ENCODE peak calls at places on chromosomes 7 and 10, in four cellular contexts. N, L, J and H are unnamed samples.

GRCh38 chr10:110667620-110668343 is 23.6 kb downstream of the RBM20 start:
- DNase-seq in L (no peak), J (no peak), N (no peak), H (no peak)

GRCh38 chr10:10792681-10793080 is 225.0 kb upstream of the CELF2 start:
- DNase-seq in N (no peak), L (no peak), J (no peak), H (no peak)

GRCh38 chr7:15720849-15721471 is 34.5 kb upstream of the MEOX2 start:
- DNase-seq in J (peak), N (peak), L (no peak), H (peak)

GRCh38 chr10:35442006-35442405 is 105.7 kb downstream of the CCNY start:
- DNase-seq in L (no peak), N (no peak), J (no peak), H (no peak)

GRCh38 chr10:34651796-34652195 is 163.3 kb downstream of the PARD3 start:
- DNase-seq in L (no peak), J (no peak), N (no peak), H (no peak)

GRCh38 chr7:122719010-122719578 is 16.4 kb upstream of the RNF148 start:
- DNase-seq in N (no peak), J (no peak), L (no peak), H (no peak)

GRCh38 chr7:81690251-81690650 is 79.6 kb downstream of the HGF start:
- DNase-seq in L (no peak), N (no peak), J (peak), H (no peak)

GRCh38 chr7:138388673-138389491 is 71.2 kb upstream of the TRIM24 start:
- DNase-seq in J (no peak), L (no peak), N (peak), H (no peak)

GRCh38 chr10:11478807-11479206 is 132.6 kb downstream of the USP6NL start:
- DNase-seq in J (no peak), L (no peak), N (no peak), H (no peak)

GRCh38 chr7:1226155-1226901 is 6.3 kb upstream of the UNCX start:
- DNase-seq in J (peak), L (no peak), N (no peak), H (no peak)

GRCh38 chr7:157544980-157545680 is 208.3 kb downstream of the DNAJB6 start:
- DNase-seq in N (no peak), J (no peak), L (no peak), H (no peak)

GRCh38 chr7:31478744-31479143 is 35.1 kb upstream of the ITPRID1 start:
- DNase-seq in J (peak), L (peak), N (no peak), H (no peak)

GRCh38 chr7:87420173-87420572 is 55.3 kb downstream of the ABCB4 start:
- DNase-seq in N (no peak), J (no peak), L (no peak), H (no peak)

GRCh38 chr7:670501-671390 is 55.8 kb upstream of the DNAAF5 start:
- DNase-seq in N (no peak), J (no peak), L (no peak), H (no peak)

GRCh38 chr7:34091330-34091917 is 186.1 kb downstream of the BMPER start:
- DNase-seq in J (peak), N (peak), L (no peak), H (peak)

GRCh38 chr10:11663763-11664555 is 52.5 kb upstream of the USP6NL start:
- DNase-seq in N (no peak), J (no peak), L (no peak), H (no peak)

GRCh38 chr7:3978839-3979238 is 677.8 kb downstream of the SDK1 start:
- DNase-seq in J (no peak), L (no peak), N (no peak), H (no peak)

GRCh38 chr10:63522129-63522687 is 1.0 kb downstream of the REEP3 start:
- DNase-seq in N (no peak), L (no peak), J (peak), H (peak)

GRCh38 chr10:62264702-62265436 is 3.8 kb downstream of the RTKN2 start:
- DNase-seq in J (no peak), L (no peak), N (peak), H (peak)

GRCh38 chr10:121096617-121097431 is 245.7 kb downstream of the WDR11 start:
- DNase-seq in J (no peak), L (no peak), N (peak), H (no peak)

GRCh38 chr7:466465-467191 is 53.0 kb downstream of the PDGFA start:
- DNase-seq in L (no peak), N (no peak), J (no peak), H (no peak)

GRCh38 chr7:5422324-5423271 is 1.0 kb downstream of the TNRC18 start:
- DNase-seq in L (no peak), N (peak), J (peak), H (peak)

GRCh38 chr7:157540606-157541294 is 203.9 kb downstream of the DNAJB6 start:
- DNase-seq in N (no peak), L (no peak), J (no peak), H (no peak)

GRCh38 chr10:131805696-131806095 is 95.1 kb upstream of the PPP2R2D start:
- DNase-seq in L (no peak), N (no peak), J (no peak), H (no peak)

GRCh38 chr10:103783686-103784085 is 71.7 kb downstream of the SH3PXD2A start:
- DNase-seq in J (no peak), N (no peak), L (no peak), H (no peak)

GRCh38 chr7:25854608-25855497 is 297.1 kb upstream of the NFE2L3 start:
- DNase-seq in N (peak), J (no peak), L (no peak), H (peak)

GRCh38 chr10:100446130-100446761 is 16.6 kb upstream of the WNT8B start:
- DNase-seq in N (no peak), L (no peak), J (no peak), H (no peak)

GRCh38 chr7:22663319-22663718 is 63.7 kb upstream of the IL6 start:
- DNase-seq in N (no peak), J (no peak), L (no peak), H (no peak)

GRCh38 chr7:22660732-22661131 is 66.3 kb upstream of the IL6 start:
- DNase-seq in L (no peak), N (peak), J (no peak), H (no peak)

GRCh38 chr7:22662031-22662430 is 65.0 kb upstream of the IL6 start:
- DNase-seq in N (no peak), J (no peak), L (no peak), H (no peak)

GRCh38 chr7:22663721-22664120 is 63.3 kb upstream of the IL6 start:
- DNase-seq in L (no peak), J (no peak), N (no peak), H (no peak)

GRCh38 chr7:22662490-22663145 is 64.4 kb upstream of the IL6 start:
- DNase-seq in J (no peak), L (no peak), N (no peak), H (no peak)
- H3K4me2 ChIP-seq in J (no peak), L (no peak), N (no peak), H (peak)

DNA sequence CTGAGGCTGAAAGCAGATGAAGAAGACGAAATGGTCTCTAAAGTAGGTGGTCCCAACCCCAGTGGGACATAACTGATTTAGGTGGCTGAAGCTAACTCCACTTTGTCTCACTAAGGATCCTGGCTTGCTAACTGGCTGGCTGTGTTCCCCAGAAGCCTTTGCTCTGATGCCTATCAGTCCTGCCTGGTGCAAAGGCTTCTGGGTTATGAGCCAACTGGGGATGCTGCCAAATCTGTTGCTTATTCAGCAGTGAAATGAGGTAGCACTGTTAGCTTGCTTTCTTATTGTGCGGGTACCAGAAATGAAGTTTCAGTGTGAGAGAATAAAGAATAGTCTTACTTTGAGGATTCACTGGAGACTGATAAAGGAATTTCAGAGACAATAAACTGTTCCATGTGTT is 18.1 kb downstream of the PRKG1 start:
- DNase-seq in N (no peak), L (no peak), J (no peak), H (no peak)
- TF ChIP-seq TCF12 in N (no peak), L (no peak), J (no peak), H (no peak)

GRCh38 chr7:23114854-23115253 is 9.3 kb downstream of the KLHL7 start:
- DNase-seq in J (no peak), N (no peak), L (no peak), H (no peak)

GRCh38 chr7:23121175-23121574 is 15.6 kb downstream of the KLHL7 start:
- DNase-seq in J (no peak), N (no peak), L (no peak), H (no peak)

GRCh38 chr7:23115991-23116390 is 10.4 kb downstream of the KLHL7 start:
- DNase-seq in N (no peak), J (no peak), L (no peak), H (no peak)

GRCh38 chr7:23120106-23120505 is 14.5 kb downstream of the KLHL7 start:
- DNase-seq in N (no peak), J (no peak), L (no peak), H (no peak)

DNA sequence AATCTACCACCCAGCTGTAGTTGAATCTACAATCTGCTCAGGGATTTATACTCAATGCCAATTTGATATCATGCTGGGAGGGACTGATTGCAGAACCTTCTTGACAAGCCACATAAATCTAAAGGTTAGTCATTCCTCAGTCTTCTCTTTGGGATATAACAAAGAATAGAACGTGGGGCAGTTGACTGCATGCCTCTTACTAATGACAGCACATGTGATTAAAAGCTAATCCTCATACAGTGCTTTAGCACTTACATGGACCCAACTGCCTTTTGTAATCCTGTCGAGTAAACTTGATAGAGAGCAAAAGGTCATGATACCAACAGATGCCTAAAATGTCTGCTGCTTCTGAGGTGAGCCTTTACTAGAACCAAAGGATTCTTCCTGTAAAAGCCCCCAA is 12.3 kb downstream of the KLHL7 start:
- DNase-seq in N (no peak), J (no peak), L (no peak), H (no peak)
- H3K4me2 ChIP-seq in N (no peak), J (peak), L (no peak), H (no peak)

GRCh38 chr7:27945356-27945755 is 205.4 kb downstream of the TAX1BP1 start:
- DNase-seq in J (no peak), N (no peak), L (no peak), H (no peak)

GRCh38 chr7:27943261-27943660 is 203.3 kb downstream of the TAX1BP1 start:
- DNase-seq in L (no peak), N (no peak), J (no peak), H (no peak)

GRCh38 chr7:27946351-27946750 is 206.4 kb downstream of the TAX1BP1 start:
- DNase-seq in J (no peak), N (no peak), L (no peak), H (no peak)

GRCh38 chr7:27942711-27943110 is 202.7 kb downstream of the TAX1BP1 start:
- DNase-seq in J (no peak), N (no peak), L (no peak), H (no peak)

DNA sequence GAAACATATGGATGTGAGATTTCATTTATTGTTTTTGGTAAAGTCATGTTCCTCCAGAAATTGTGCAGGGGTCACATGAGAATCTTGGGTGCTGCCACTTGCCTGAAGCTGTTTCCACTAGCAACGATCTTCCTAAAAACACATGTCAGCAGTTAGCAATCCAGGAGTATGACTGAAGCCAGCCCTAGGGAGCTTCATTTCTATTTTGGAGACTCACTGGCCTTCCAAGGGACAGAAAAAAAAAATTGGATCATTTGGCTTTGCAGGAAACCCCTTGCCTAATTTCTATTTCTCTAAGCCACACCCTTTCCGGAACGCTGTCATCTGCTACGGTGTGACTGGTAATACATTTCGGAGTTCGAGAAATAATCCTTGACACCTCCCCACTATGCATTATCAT is 204.7 kb downstream of the TAX1BP1 start:
- DNase-seq in L (no peak), N (no peak), J (no peak), H (no peak)
- TF ChIP-seq TCF12 in L (no peak), N (no peak), J (no peak), H (no peak)